ENCODE peak calls at places on chromosomes 5 and 9, in four cellular contexts. E is HepG2, D is HL-60, I is endothelial cell of umbilical vein. O is an unnamed sample. For H3K27me3, the result is how much of the 10 kb centered on the place peaks cover.

GRCh38 chr9:126677188-126678084 is 63.7 kb downstream of the LMX1B start:
- DNase-seq in E (no peak), I (no peak), D (no peak), O (no peak)

GRCh38 chr9:28774433-28775029 is 1201.2 kb upstream of the C9orf72 start:
- DNase-seq in D (no peak), E (peak), I (peak), O (no peak)

GRCh38 chr5:95862636-95863382 is 40.3 kb upstream of the GLRX start:
- DNase-seq in I (no peak), E (peak), D (no peak), O (no peak)

GRCh38 chr9:85001925-85002324 is 332.4 kb downstream of the NTRK2 start:
- DNase-seq in I (no peak), E (no peak), D (no peak), O (no peak)

GRCh38 chr5:116600876-116601275 is 26.3 kb upstream of the SEMA6A start:
- DNase-seq in I (no peak), E (no peak), D (no peak), O (no peak)

GRCh38 chr9:96009690-96010477 is 134.4 kb downstream of the ERCC6L2 start:
- DNase-seq in D (peak), I (no peak), E (no peak), O (no peak)

GRCh38 chr9:107878462-107878861 is 388.9 kb upstream of the KLF4 start:
- DNase-seq in I (no peak), E (no peak), D (peak), O (no peak)

GRCh38 chr5:145855842-145856267 is 17.0 kb downstream of the GRXCR2 start:
- DNase-seq in I (no peak), E (peak), D (no peak), O (no peak)

GRCh38 chr9:113343732-113344231 is 3.7 kb upstream of the WDR31 start:
- DNase-seq in I (no peak), E (peak), D (peak), O (no peak)

GRCh38 chr9:33946779-33947535 is 101.7 kb downstream of the UBAP2 start:
- DNase-seq in I (peak), D (no peak), E (no peak), O (no peak)

GRCh38 chr5:125198270-125198974 is 452.0 kb upstream of the ZNF608 start:
- DNase-seq in D (no peak), I (peak), E (no peak), O (no peak)

GRCh38 chr9:134220311-134220710 is 55.9 kb upstream of the RNU6ATAC start:
- DNase-seq in D (no peak), E (peak), I (no peak), O (peak)

GRCh38 chr9:2241461-2241874 is 226.3 kb downstream of the SMARCA2 start:
- DNase-seq in E (no peak), I (peak), D (no peak), O (peak)

GRCh38 chr9:92633879-92634278 is 36.1 kb downstream of the IPPK start:
- DNase-seq in I (no peak), E (no peak), D (no peak), O (peak)

GRCh38 chr9:134592018-134592818 is 49.4 kb upstream of the COL5A1 start:
- DNase-seq in D (no peak), I (no peak), E (peak), O (no peak)

GRCh38 chr9:137406876-137407589 is 15.9 kb downstream of the EXD3 start:
- DNase-seq in I (peak), D (peak), E (peak), O (peak)

GRCh38 chr5:132466453-132467291 is 23.9 kb downstream of the IRF1 start:
- DNase-seq in E (peak), I (peak), D (peak), O (peak)

GRCh38 chr9:86369810-86370209 is 15.6 kb upstream of the TUT7 start:
- DNase-seq in D (no peak), E (no peak), I (no peak), O (no peak)

GRCh38 chr9:101369884-101370531 is 14.8 kb downstream of the BAAT start:
- DNase-seq in D (no peak), I (no peak), E (no peak), O (no peak)

GRCh38 chr9:79812507-79813261 is 240.9 kb downstream of the TLE4 start:
- DNase-seq in E (no peak), D (peak), I (no peak), O (no peak)

GRCh38 chr9:120724757-120725156 is 10.5 kb upstream of the MEGF9 start:
- DNase-seq in E (no peak), D (no peak), I (no peak), O (no peak)

GRCh38 chr5:33324667-33325307 is 116.0 kb upstream of the TARS1 start:
- DNase-seq in D (no peak), E (no peak), I (no peak), O (no peak)

GRCh38 chr5:127772531-127772930 is 69.3 kb downstream of the CCDC192 start:
- DNase-seq in E (no peak), D (no peak), I (no peak), O (no peak)

DNA sequence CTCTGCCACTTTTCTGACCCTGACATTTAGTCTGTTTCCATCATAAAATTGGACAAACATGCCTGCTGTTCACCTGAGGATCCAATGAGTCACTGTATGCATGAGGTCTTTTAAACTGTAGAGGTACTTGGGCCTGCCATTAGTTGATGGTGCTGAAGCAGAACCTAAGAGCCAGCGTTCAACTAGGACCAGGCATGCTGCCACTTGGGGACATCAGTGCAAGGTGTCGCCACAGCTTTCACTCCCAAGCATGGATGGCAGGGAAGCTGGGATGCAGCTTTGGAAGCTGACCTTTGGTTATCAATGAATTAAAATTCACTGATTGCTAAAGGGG is 37.1 kb downstream of the NEUROG1 start:
- DNase-seq in D (no peak), E (no peak), I (no peak), O (no peak)
- H3K27me3 ChIP-seq in D (under half), E (under half), I (under half), O (under half)

DNA sequence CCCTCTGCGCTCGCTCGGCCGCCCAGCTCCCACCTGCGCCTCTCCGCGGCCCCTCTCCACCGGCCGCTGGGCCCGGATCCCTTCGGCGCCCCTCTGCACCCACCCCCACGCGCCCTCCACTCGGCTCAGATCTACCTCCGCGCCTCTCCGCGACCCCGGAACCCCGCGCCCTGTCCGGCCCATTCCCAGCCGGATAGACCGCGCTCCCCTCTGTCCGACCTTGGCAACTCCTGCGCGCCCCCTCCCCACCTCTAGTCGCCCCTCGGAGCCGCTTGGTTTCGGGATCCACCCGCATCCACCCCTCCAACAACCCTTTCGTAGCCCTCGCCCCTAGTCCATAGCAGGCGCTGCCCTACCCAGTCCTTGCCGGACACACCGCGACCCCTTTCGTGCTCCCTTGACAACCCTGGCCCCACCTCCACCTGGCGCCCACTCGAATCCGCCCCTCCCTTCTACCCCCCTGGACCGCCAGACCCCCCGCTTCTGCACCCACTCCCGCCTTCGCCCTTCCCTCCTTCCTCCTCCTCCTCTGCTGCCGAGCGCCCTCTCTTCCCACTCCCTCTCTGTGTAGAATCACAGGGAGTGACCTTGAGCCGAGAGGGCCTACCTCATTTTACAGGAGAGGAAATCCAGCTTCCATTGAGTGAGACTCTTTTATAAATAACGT is 496 bp upstream of the AK3 start:
- DNase-seq in D (peak), I (peak), E (peak), O (no peak)
- TF ChIP-seq POLR2AphosphoS5 in D (no peak), I (no peak), E (peak), O (no peak)

GRCh38 chr5:54453091-54453490 is 2.4 kb upstream of the HSPB3 start:
- DNase-seq in I (no peak), E (no peak), D (no peak), O (no peak)
- H3K27ac ChIP-seq in I (no peak), E (no peak), D (no peak), O (no peak)

DNA sequence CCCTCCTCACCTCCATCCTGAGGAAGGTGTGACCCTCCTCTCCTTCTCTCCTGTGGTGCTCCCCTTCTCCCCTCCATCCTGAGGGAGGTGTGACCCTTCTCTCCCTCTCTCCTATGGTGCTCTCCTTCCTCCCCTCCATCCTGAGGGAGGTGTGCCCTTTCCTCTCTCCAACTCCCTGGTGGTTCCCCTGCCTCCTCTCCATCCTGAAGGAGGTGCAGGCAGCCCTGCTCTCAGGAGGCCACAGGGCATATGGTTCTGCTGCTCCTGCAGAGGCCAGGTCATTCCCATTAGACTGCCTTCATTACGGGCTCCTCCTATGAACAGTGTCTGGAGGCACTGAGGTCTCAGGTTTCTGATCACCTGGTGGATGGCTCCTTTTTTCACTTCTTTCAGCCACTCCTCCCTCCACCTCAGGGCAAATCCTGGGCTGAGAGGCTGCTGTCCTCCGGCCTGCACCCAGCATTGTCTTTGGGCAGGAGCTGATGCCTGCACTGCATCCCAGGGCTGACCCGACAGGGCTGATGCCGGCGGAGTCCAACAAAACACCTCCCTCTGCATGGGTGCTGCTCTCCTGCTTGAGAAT is 197.1 kb downstream of the MED10 start:
- DNase-seq in D (no peak), E (no peak), I (no peak), O (no peak)
- H3K27me3 ChIP-seq in D (under half), E (under half), I (under half), O (under half)

DNA sequence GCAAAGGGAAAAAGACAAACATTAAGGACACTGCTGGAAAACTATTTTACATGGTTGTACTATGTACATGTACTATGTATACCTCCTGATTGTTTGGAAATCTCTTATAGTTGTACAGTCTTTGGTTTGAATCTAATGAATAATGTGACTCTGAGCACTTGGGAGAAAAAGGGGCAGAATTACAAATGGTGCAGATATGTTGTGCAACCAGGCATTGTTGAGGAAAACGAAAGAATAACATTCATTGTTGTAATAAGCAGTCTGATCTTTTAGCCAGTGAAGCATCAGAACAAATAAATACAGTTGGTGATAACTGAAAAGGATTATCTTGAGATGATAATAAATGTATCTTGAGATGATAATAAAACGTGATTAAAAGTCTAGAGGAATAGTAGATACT is 87.2 kb downstream of the CSNK1G3 start:
- DNase-seq in D (no peak), E (no peak), I (no peak), O (no peak)
- TF ChIP-seq POLR2AphosphoS5 in D (no peak), E (no peak), I (no peak), O (no peak)